ENCODE peak calls at places on chromosomes 4 and X, in four cellular contexts. N is hepatocyte, Y is cardiac muscle cell, Q is body of pancreas. V is an unnamed sample.

GRCh38 chrX:109537324-109537665 is 651 bp downstream of the NXT2 start:
- DNase-seq in Q (peak), Y (peak), N (peak), V (no peak)

GRCh38 chr4:26484032-26484515 is 6.2 kb downstream of the CCKAR start:
- DNase-seq in Q (no peak), Y (peak), N (peak), V (no peak)

GRCh38 chr4:174702974-174703478 is 126.0 kb downstream of the GLRA3 start:
- DNase-seq in Y (peak), N (no peak), Q (no peak), V (no peak)

GRCh38 chr4:20017035-20017434 is 234.7 kb upstream of the SLIT2 start:
- DNase-seq in Y (peak), Q (no peak), N (no peak), V (no peak)

GRCh38 chr4:74659576-74660411 is 134.5 kb downstream of the BTC start:
- DNase-seq in N (peak), Q (no peak), Y (peak), V (no peak)

GRCh38 chr4:186392017-186392416 is 126.0 kb downstream of the F11 start:
- DNase-seq in N (no peak), Q (no peak), Y (no peak), V (no peak)

GRCh38 chr4:3387943-3388348 is 53.8 kb upstream of the HGFAC start:
- DNase-seq in Q (peak), N (no peak), Y (peak), V (peak)

GRCh38 chr4:151957163-151957562 is 196.4 kb upstream of the GATB start:
- DNase-seq in N (peak), Q (no peak), Y (peak), V (no peak)

GRCh38 chr4:151458148-151458547 is 49.2 kb downstream of the FHIP1A start:
- DNase-seq in Y (no peak), Q (peak), N (no peak), V (no peak)

GRCh38 chrX:129823115-129823514 is 20.6 kb downstream of the ZDHHC9 start:
- DNase-seq in N (peak), Y (peak), Q (no peak), V (no peak)

GRCh38 chr4:120446051-120446567 is 379.5 kb upstream of the MAD2L1 start:
- DNase-seq in Y (no peak), Q (no peak), N (no peak), V (no peak)

GRCh38 chrX:13109811-13110210 is 65.4 kb upstream of the FAM9C start:
- DNase-seq in Y (peak), Q (no peak), N (peak), V (no peak)

GRCh38 chrX:49308604-49309269 is 5.3 kb downstream of the GAGE10 start:
- DNase-seq in Q (no peak), Y (peak), N (no peak), V (no peak)

GRCh38 chrX:105167233-105167632 is 53.3 kb downstream of the TEX13A start:
- DNase-seq in Q (no peak), N (no peak), Y (no peak), V (no peak)

GRCh38 chr4:61200195-61200990 is at the start of gene ADGRL3:
- DNase-seq in Q (no peak), Y (peak), N (peak), V (no peak)

GRCh38 chr4:128782076-128782715 is 27.3 kb upstream of the JADE1 start:
- DNase-seq in Y (no peak), Q (peak), N (no peak), V (no peak)

GRCh38 chr4:182090186-182090585 is 153.0 kb upstream of the TENM3 start:
- DNase-seq in Q (no peak), Y (no peak), N (no peak), V (no peak)

GRCh38 chr4:3294401-3295241 is 1.8 kb downstream of the RGS12 start:
- DNase-seq in Y (no peak), Q (no peak), N (no peak), V (no peak)

GRCh38 chr4:169557061-169557636 is 55.2 kb downstream of the NEK1 start:
- DNase-seq in Q (no peak), Y (no peak), N (no peak), V (no peak)

GRCh38 chr4:30924521-30924920 is 204.4 kb downstream of the PCDH7 start:
- DNase-seq in Y (no peak), N (no peak), Q (no peak), V (no peak)

GRCh38 chr4:45646885-45647598 is 476.8 kb downstream of the GABRG1 start:
- DNase-seq in N (peak), Y (no peak), Q (no peak), V (no peak)

GRCh38 chr4:56630876-56631666 is 50.0 kb downstream of the HOPX start:
- DNase-seq in Q (no peak), N (no peak), Y (peak), V (no peak)

GRCh38 chr4:169270810-169271691 is at the start of gene SH3RF1:
- DNase-seq in Q (peak), N (peak), Y (peak), V (peak)

GRCh38 chrX:135213200-135213844 is 38.5 kb upstream of the ETDA start:
- DNase-seq in Y (no peak), N (no peak), Q (no peak), V (no peak)

GRCh38 chrX:16137416-16138107 is 14.2 kb downstream of the GRPR start:
- DNase-seq in N (no peak), Y (no peak), Q (no peak), V (no peak)

GRCh38 chr4:86558258-86558657 is 35.9 kb upstream of the PTPN13 start:
- DNase-seq in N (no peak), Q (no peak), Y (no peak), V (no peak)

GRCh38 chr4:2862528-2862927 is 18.9 kb downstream of the ADD1 start:
- DNase-seq in Y (no peak), Q (no peak), N (peak), V (no peak)

GRCh38 chr4:177367336-177367735 is 57.7 kb downstream of the NEIL3 start:
- DNase-seq in N (no peak), Y (peak), Q (no peak), V (no peak)

GRCh38 chr4:97720869-97721432 is 422.3 kb downstream of the STPG2 start:
- DNase-seq in Q (no peak), Y (peak), N (peak), V (no peak)

GRCh38 chrX:153971124-153971631 is 440 bp downstream of the HCFC1 start:
- DNase-seq in Q (peak), N (peak), Y (peak), V (peak)

GRCh38 chr4:89614155-89614554 is 222.8 kb downstream of the SNCA start:
- DNase-seq in N (no peak), Q (no peak), Y (no peak), V (no peak)

GRCh38 chr4:162497564-162498167 is 333.9 kb upstream of the FSTL5 start:
- DNase-seq in N (peak), Q (no peak), Y (peak), V (no peak)

GRCh38 chrX:153411988-153412574 is 809 bp downstream of the ZFP92 start:
- DNase-seq in N (no peak), Q (no peak), Y (no peak), V (no peak)

GRCh38 chr4:10089346-10089745 is 27.3 kb downstream of the WDR1 start:
- DNase-seq in Y (no peak), Q (peak), N (peak), V (no peak)

GRCh38 chrX:49106930-49107329 is 16.6 kb downstream of the GPKOW start:
- DNase-seq in N (peak), Y (peak), Q (peak), V (no peak)

GRCh38 chr4:121192013-121192412 is 27.9 kb upstream of the TNIP3 start:
- DNase-seq in N (no peak), Q (no peak), Y (peak), V (no peak)

GRCh38 chrX:133992877-133993276 is 7.5 kb upstream of the GPC3 start:
- DNase-seq in N (no peak), Q (no peak), Y (no peak), V (no peak)

GRCh38 chr4:168641811-168642140 is 144.9 kb downstream of the PALLD start:
- DNase-seq in Q (no peak), Y (no peak), N (no peak), V (no peak)

GRCh38 chr4:71380721-71381120 is 41.9 kb downstream of the SLC4A4 start:
- DNase-seq in N (peak), Q (no peak), Y (peak), V (no peak)

GRCh38 chr4:48141048-48141447 is 7.0 kb upstream of the TXK start:
- DNase-seq in Y (peak), N (peak), Q (no peak), V (no peak)
- TF ChIP-seq CTCF in Y (peak), N (peak), Q (peak), V (peak)

DNA sequence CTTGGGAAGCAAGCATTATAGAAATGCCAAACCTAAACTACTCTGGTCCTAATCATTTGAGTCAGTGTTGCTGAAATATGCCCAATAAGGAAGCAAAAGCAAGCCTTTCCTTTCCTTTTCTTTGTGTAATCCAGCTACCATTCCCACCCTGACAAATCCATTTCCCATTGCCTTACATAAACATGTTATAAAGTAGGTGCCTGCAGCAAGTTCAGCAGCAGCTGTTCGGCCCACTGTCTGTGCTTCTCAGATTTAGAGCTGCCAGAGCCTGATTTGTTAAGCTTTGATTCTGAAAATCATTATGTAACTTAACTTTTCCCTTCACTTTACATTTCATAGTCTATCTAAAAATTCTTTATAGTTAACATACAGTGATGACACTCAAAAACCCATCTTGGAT is 148.6 kb downstream of the EPHA5 start:
- DNase-seq in Y (no peak), Q (no peak), N (no peak), V (no peak)
- H3K27ac ChIP-seq in Y (no peak), Q (no peak), N (no peak), V (no peak)

GRCh38 chrX:47060708-47061107 is 17.5 kb upstream of the RGN start:
- DNase-seq in N (no peak), Q (no peak), Y (no peak), V (no peak)
- TF ChIP-seq CTCF in N (no peak), Q (no peak), Y (no peak), V (no peak)

DNA sequence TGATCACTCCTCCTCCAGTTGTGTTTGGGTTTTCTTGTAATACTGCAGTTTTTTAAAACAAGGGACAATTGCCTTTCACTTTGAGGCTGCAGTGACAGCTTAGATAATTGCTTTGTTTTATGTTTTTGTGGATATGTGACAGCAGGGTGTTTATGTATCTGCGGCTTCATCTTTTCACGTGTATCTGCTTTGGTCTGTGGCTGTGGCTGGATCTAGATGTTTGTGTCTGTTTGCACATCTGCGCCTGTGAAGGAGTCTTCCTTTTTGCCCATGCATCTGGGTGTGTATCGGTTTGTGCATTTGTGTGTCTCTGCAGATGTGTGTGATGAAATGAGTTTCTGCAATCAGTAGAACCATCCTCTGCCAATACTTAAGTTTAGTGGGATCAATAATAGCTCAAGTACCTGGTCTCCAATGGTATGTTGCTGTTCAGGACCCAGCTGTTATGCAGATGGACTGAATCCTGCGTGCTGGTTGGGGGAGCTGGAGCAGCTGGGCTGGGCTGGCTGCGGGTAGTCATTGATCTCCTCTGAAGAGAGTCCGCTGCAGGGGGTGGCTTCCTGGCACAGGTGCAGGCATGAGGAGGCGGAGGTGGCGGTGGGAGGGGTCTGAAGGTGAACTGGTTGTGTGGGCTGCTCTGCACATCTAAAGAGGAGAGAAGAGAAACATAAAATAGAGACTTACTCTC is 390.3 kb downstream of the SH2D1A start:
- DNase-seq in Q (no peak), Y (no peak), N (no peak), V (no peak)
- H3K27ac ChIP-seq in Q (no peak), Y (no peak), N (no peak), V (no peak)

GRCh38 chr4:145722561-145722960 is 42.6 kb downstream of the C4orf51 start:
- DNase-seq in Y (no peak), Q (no peak), N (no peak), V (no peak)

GRCh38 chr4:145720656-145721055 is 40.7 kb downstream of the C4orf51 start:
- DNase-seq in N (no peak), Q (no peak), Y (no peak), V (no peak)

GRCh38 chr4:145719752-145720624 is 40.0 kb downstream of the C4orf51 start:
- DNase-seq in N (no peak), Q (no peak), Y (no peak), V (no peak)

GRCh38 chr4:145723336-145723735 is 43.4 kb downstream of the C4orf51 start:
- DNase-seq in Q (no peak), Y (no peak), N (no peak), V (no peak)
- TF ChIP-seq CTCF in Q (peak), Y (no peak), N (no peak), V (no peak)

GRCh38 chrX:53268173-53268572 is 13.2 kb downstream of the IQSEC2 start:
- DNase-seq in Y (no peak), Q (no peak), N (no peak), V (no peak)

GRCh38 chrX:53266914-53267313 is 14.5 kb downstream of the IQSEC2 start:
- DNase-seq in N (no peak), Q (no peak), Y (no peak), V (no peak)

GRCh38 chrX:53265771-53266170 is 15.6 kb downstream of the IQSEC2 start:
- DNase-seq in Q (no peak), Y (peak), N (no peak), V (no peak)

GRCh38 chrX:53263597-53264094 is 17.7 kb downstream of the IQSEC2 start:
- DNase-seq in N (no peak), Y (peak), Q (no peak), V (no peak)

DNA sequence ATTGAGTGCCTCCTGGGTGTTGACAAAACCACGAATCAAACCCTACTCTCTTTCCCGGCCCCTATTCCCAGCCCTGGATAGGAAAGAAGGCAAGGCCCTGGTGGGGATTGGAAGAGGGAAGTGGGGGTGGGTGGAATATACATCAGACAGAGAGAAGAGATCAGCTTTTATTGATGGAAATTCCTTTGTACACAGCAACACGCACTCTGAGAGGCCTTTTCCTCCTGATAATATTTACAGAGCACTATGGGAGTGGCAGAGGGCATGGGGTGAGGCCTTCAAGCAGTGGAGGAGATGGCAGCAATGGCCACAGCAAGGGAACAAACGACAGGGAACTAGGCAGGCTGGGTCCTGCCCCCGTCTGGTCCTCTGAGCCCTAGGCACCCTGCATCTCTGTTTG is 15.2 kb downstream of the IQSEC2 start:
- DNase-seq in N (no peak), Q (no peak), Y (no peak), V (no peak)
- H3K27ac ChIP-seq in N (peak), Q (no peak), Y (no peak), V (no peak)

DNA sequence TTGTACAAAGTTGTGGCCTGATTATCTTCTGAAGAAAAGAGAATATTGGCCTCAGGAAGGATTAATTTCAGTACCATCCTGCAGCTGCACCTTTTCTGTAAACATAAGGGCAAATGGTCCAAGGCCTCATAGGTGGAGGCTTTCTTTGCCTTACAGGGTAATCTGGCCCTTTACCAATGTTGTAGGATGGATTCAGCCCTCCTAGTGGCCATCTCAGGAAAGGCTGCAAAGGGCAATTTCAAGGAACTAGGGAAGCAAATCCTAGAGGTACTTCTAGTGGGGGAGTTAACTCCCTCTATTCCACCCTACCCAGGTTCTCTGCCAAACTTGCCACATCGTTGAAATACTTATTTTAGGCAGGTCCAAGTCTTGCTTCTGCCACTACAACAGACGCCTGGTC is 57.6 kb downstream of the UGT2B11 start:
- DNase-seq in Y (no peak), N (no peak), Q (peak), V (no peak)
- TF ChIP-seq CTCF in Y (peak), N (no peak), Q (peak), V (no peak)

DNA sequence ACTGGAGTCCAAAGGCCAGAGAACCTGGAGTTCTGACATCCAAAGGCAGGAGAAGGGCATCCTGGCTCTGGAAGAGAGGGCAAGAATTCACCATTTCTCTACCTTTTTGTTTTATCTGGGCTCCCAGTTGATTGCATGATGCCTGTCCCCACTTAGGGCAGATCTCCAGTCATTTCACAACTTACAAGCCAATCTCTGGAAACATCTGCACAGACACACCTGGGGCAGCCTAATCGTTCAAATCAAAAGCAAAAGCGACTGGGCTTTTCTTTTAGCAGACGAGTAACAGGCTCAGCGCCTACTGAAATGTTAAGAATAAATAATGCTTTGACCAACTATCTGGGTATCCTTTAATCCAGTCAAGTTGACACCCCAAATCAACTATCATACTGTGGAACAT is 136.0 kb upstream of the NPY2R start:
- DNase-seq in Y (no peak), N (no peak), Q (no peak), V (no peak)
- H3K27ac ChIP-seq in Y (no peak), N (no peak), Q (no peak), V (no peak)